ENCODE peak calls at places on chromosomes 7 and 10, in nine cellular contexts. H is neural crest cell, A is HFFc6, D is progenitor cell of endocrine pancreas, Q is osteocyte, Z is brain microvascular endothelial cell, P is breast epithelium, T is right lobe of liver, G is endothelial cell. O is an unnamed sample.
A peak's percentile ranks its signal among the peaks of the same experiment; 100 is the strongest.

GRCh38 chr7:149669121-149669818 is 104.1 kb downstream of the ZNF467 start:
- DNase-seq in Z (no peak), G (no peak), H (no peak), T (no peak), A (peak; percentile 11), P (no peak), Q (no peak), D (no peak), O (no peak)

GRCh38 chr7:145016068-145016467 is 180.2 kb upstream of the TPK1 start:
- DNase-seq in A (no peak), T (no peak), G (no peak), Z (no peak), P (no peak), H (no peak), Q (no peak), D (no peak), O (no peak)

GRCh38 chr7:128431221-128431620 is 21.4 kb upstream of the IMPDH1 start:
- DNase-seq in P (no peak), A (no peak), T (no peak), G (no peak), H (no peak), Q (no peak), D (no peak), Z (no peak), O (no peak)

GRCh38 chr7:102236592-102237287 is 49.9 kb upstream of the SH2B2 start:
- DNase-seq in Q (peak; percentile 88), G (peak; percentile 67), A (peak; percentile 36), P (peak; percentile 20), D (peak; percentile 49), H (peak; percentile 73), T (peak; percentile 72), Z (peak; percentile 39), O (peak; percentile 40)

GRCh38 chr7:17646181-17646956 is 293.9 kb downstream of the SNX13 start:
- DNase-seq in P (no peak), Z (no peak), G (no peak), Q (no peak), T (no peak), A (peak; percentile 24), H (no peak), D (no peak), O (no peak)

GRCh38 chr7:94445696-94446194 is 51.0 kb downstream of the COL1A2 start:
- DNase-seq in P (no peak), H (no peak), D (no peak), Z (no peak), Q (no peak), A (no peak), T (no peak), G (no peak), O (no peak)

GRCh38 chr10:58856508-58857240 is 319.8 kb upstream of the PHYHIPL start:
- DNase-seq in Q (peak; percentile 89), P (peak; percentile 54), D (no peak), G (no peak), A (peak; percentile 94), Z (peak; percentile 97), T (no peak), H (no peak), O (no peak)

GRCh38 chr7:110386914-110387313 is 704.0 kb upstream of the LRRN3 start:
- DNase-seq in H (no peak), Q (no peak), D (no peak), Z (peak; percentile 65), T (no peak), P (no peak), A (peak; percentile 75), G (no peak), O (no peak)

GRCh38 chr10:24438800-24439199 is 229.9 kb downstream of the KIAA1217 start:
- DNase-seq in T (no peak), P (no peak), H (no peak), G (no peak), D (no peak), Q (no peak), Z (no peak), A (no peak), O (no peak)

GRCh38 chr10:121791761-121792160 is 136.1 kb downstream of the ATE1 start:
- DNase-seq in D (no peak), P (no peak), A (no peak), T (no peak), Q (no peak), Z (no peak), H (no peak), G (no peak), O (no peak)

GRCh38 chr10:43671659-43672555 is 23.2 kb upstream of the ZNF32 start:
- DNase-seq in A (peak; percentile 71), H (peak; percentile 67), T (no peak), G (peak; percentile 62), D (peak; percentile 50), Q (no peak), P (peak; percentile 51), Z (peak; percentile 64), O (no peak)

GRCh38 chr10:43667736-43668371 is 19.2 kb upstream of the ZNF32 start:
- DNase-seq in A (no peak), Q (peak; percentile 77), G (no peak), D (no peak), P (no peak), Z (no peak), H (no peak), T (no peak), O (no peak)

GRCh38 chr10:43665054-43665453 is 16.4 kb upstream of the ZNF32 start:
- DNase-seq in Z (no peak), G (no peak), A (no peak), D (no peak), Q (no peak), P (no peak), H (no peak), T (no peak), O (no peak)

GRCh38 chr10:43666551-43666950 is 17.9 kb upstream of the ZNF32 start:
- DNase-seq in G (no peak), Z (no peak), A (no peak), Q (peak; percentile 78), D (no peak), P (no peak), T (no peak), H (no peak), O (no peak)

DNA sequence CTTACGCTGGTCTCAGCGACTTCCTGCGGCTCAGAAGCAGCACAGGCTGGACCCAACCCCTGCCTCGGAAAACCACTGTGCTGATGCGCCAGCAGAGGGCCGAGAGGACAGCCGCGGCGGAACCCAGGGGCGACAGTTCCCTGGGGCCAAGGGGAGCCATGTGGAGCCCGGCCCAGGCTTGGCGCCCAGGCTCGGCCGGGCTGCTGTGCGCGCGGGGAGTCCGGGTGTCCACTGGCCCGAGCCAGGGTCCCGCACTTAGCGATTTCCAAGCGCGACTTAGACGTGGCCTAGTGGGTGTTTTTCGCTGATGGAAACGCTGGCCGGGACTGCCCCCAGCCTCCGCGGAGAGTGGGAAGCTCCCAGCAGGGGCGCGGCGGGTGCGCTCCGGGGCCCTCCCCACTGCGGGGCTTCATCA is 18.6 kb upstream of the ZNF32 start:
- DNase-seq in P (no peak), Z (no peak), Q (peak; percentile 84), D (peak; percentile 28), A (no peak), G (no peak), H (no peak), T (no peak), O (no peak)
- TF ChIP-seq CTCF in P (peak; percentile 26), Z (peak; percentile 73), Q (no peak), D (peak; percentile 66), A (peak; percentile 39), G (no peak), H (peak; percentile 54), T (no peak), O (peak; percentile 18)

GRCh38 chr7:70776627-70777101 is 355.3 kb upstream of the GALNT17 start:
- DNase-seq in H (no peak), T (no peak), D (no peak), Z (no peak), A (no peak), P (peak; percentile 57), G (no peak), Q (no peak), O (no peak)

GRCh38 chr7:70774895-70775527 is 356.9 kb upstream of the GALNT17 start:
- DNase-seq in D (no peak), H (no peak), A (no peak), T (no peak), G (no peak), P (no peak), Q (no peak), Z (no peak), O (no peak)

GRCh38 chr7:70777251-70777650 is 354.7 kb upstream of the GALNT17 start:
- DNase-seq in Z (no peak), H (no peak), A (no peak), P (no peak), T (no peak), G (no peak), D (no peak), Q (no peak), O (no peak)

GRCh38 chr7:70778585-70778984 is 353.4 kb upstream of the GALNT17 start:
- DNase-seq in H (no peak), G (no peak), D (no peak), Z (no peak), T (no peak), P (no peak), A (no peak), Q (no peak), O (no peak)

DNA sequence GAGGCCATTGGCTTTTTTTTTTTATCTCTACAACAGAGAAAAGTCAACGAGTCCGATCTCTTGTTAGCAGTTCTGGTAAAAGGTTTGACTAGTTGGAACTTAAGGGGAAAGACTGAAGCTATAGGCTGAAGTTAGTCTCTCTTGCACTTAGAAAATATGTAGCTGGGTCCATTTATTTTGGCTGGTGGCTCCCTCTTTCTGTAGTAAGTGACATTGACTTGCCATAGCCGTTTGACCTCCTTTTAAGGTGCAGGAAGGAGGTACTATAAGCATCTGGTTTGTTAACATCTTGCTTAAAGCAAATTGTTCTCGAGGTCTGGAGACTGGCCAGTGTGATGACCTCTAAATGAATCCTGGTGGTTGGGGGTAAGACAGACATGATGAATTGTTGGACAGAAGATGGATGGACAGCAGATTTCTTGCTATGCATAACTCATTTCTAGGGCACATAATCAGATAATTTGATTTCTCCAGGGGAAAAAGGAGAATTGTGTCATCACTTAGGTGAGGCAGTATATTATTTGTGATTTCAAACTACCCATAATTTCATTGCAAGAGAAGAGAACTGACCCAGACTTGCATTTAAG is 356.3 kb upstream of the GALNT17 start:
- DNase-seq in G (no peak), T (no peak), D (no peak), Q (no peak), H (no peak), P (no peak), Z (no peak), A (no peak), O (no peak)
- TF ChIP-seq CTCF in G (no peak), T (peak; percentile 5), D (peak; percentile 30), Q (peak; percentile 15), H (peak; percentile 46), P (no peak), Z (peak; percentile 37), A (no peak), O (no peak)

DNA sequence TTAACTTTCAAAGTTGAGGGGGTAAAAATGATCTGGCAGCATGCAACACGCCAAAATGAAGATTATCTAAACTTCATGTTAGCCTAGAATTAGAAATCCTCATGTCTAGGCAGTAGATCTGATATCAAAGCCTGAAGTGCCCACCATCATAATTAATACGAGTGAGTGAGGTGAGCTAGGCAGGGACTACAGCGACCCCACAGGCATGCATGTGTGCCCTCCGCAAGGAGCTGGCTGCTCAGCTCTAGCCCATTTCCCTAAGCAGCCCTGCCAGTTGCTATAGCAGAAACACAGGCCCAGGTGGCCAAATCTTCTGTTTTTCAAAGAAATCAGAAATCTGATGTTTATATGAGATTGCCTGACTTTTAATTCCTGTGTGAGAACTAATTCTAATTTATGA is 93.1 kb upstream of the IFRD1 start:
- DNase-seq in H (no peak), D (no peak), P (no peak), Q (no peak), Z (no peak), T (no peak), A (no peak), G (no peak), O (no peak)
- TF ChIP-seq CTCF in H (no peak), D (peak; percentile 19), P (no peak), Q (no peak), Z (no peak), T (no peak), A (no peak), G (no peak), O (no peak)

GRCh38 chr10:132506711-132507466 is 30.7 kb upstream of the INPP5A start:
- DNase-seq in T (no peak), A (peak; percentile 50), P (no peak), D (no peak), Z (no peak), Q (no peak), G (no peak), H (no peak), O (no peak)
- TF ChIP-seq CTCF in T (no peak), A (no peak), P (no peak), D (no peak), Z (no peak), Q (no peak), G (no peak), H (no peak), O (no peak)

O was measured in mesothelial cell of epicardium.